ENCODE peak calls at places on chromosomes 2 and 18, in four cellular contexts. U, C, P and Z are unnamed samples.

GRCh38 chr2:6893876-6894482 is 16.4 kb downstream of the RSAD2 start:
- DNase-seq in U (no peak), C (no peak), P (no peak), Z (no peak)

GRCh38 chr2:54482725-54483124 is 26.6 kb downstream of the SPTBN1 start:
- DNase-seq in U (peak), C (peak), P (peak), Z (peak)

GRCh38 chr2:25567406-25567805 is 106.0 kb downstream of the DTNB start:
- DNase-seq in U (peak), C (no peak), P (no peak), Z (no peak)

GRCh38 chr2:79552653-79553052 is 39.8 kb downstream of the CTNNA2 start:
- DNase-seq in U (no peak), C (no peak), P (no peak), Z (no peak)

GRCh38 chr18:23853448-23854210 is 160.9 kb upstream of the TTC39C start:
- DNase-seq in U (peak), C (no peak), P (no peak), Z (no peak)

GRCh38 chr18:4017479-4017878 is 437.6 kb downstream of the DLGAP1 start:
- DNase-seq in U (peak), C (no peak), P (no peak), Z (no peak)

GRCh38 chr18:79524181-79525078 is 128.7 kb downstream of the NFATC1 start:
- DNase-seq in U (no peak), C (peak), P (no peak), Z (peak)

GRCh38 chr2:131105950-131106801 is 1.0 kb downstream of the PLEKHB2 start:
- DNase-seq in U (peak), C (peak), P (peak), Z (peak)

GRCh38 chr2:223696719-223697118 is 94.6 kb upstream of the SCG2 start:
- DNase-seq in U (peak), C (no peak), P (no peak), Z (no peak)

GRCh38 chr2:12284487-12284886 is 432.2 kb upstream of the TRIB2 start:
- DNase-seq in U (peak), C (no peak), P (no peak), Z (no peak)

GRCh38 chr2:8609357-8609804 is 72.5 kb upstream of the ID2 start:
- DNase-seq in U (no peak), C (no peak), P (no peak), Z (no peak)

GRCh38 chr2:216849987-216850386 is 9.9 kb downstream of the TNP1 start:
- DNase-seq in U (no peak), C (no peak), P (peak), Z (peak)

GRCh38 chr18:75297731-75298130 is 87.1 kb downstream of the TSHZ1 start:
- DNase-seq in U (no peak), C (no peak), P (no peak), Z (no peak)

GRCh38 chr2:71850306-71850801 is 297.3 kb downstream of the CYP26B1 start:
- DNase-seq in U (no peak), C (peak), P (no peak), Z (no peak)

GRCh38 chr2:190534310-190535118 is at the start of gene NEMP2:
- DNase-seq in U (peak), C (peak), P (peak), Z (peak)

GRCh38 chr18:58862851-58863538 is 1.7 kb upstream of the ZNF532 start:
- DNase-seq in U (peak), C (no peak), P (peak), Z (peak)

GRCh38 chr2:113977660-113978523 is 88.0 kb downstream of the ACTR3 start:
- DNase-seq in U (peak), C (no peak), P (no peak), Z (peak)

GRCh38 chr2:132559921-132560320 is 110.1 kb downstream of the LYPD1 start:
- DNase-seq in U (no peak), C (no peak), P (no peak), Z (no peak)

GRCh38 chr2:111898703-111899514 is 502 bp downstream of the MERTK start:
- DNase-seq in U (no peak), C (peak), P (no peak), Z (no peak)

GRCh38 chr18:12317664-12318333 is 9.8 kb downstream of the TUBB6 start:
- DNase-seq in U (peak), C (no peak), P (no peak), Z (no peak)

GRCh38 chr2:201259216-201259615 is 1.1 kb upstream of the CASP8 start:
- DNase-seq in U (no peak), C (no peak), P (no peak), Z (no peak)

GRCh38 chr2:145460151-145460550 is 940.2 kb upstream of the ZEB2 start:
- DNase-seq in U (peak), C (no peak), P (no peak), Z (no peak)

GRCh38 chr18:75088622-75089211 is 120.2 kb downstream of the PTGR3 start:
- DNase-seq in U (no peak), C (no peak), P (no peak), Z (no peak)

GRCh38 chr18:21912339-21913239 is 172.0 kb downstream of the MIB1 start:
- DNase-seq in U (no peak), C (no peak), P (no peak), Z (no peak)

GRCh38 chr2:100141906-100142305 is 484 bp downstream of the AFF3 start:
- DNase-seq in U (no peak), C (no peak), P (no peak), Z (no peak)

GRCh38 chr2:40431600-40431955 is 20.3 kb downstream of the SLC8A1 start:
- DNase-seq in U (peak), C (peak), P (no peak), Z (no peak)

GRCh38 chr2:46460991-46461715 is 18.2 kb upstream of the TMEM247 start:
- DNase-seq in U (peak), C (peak), P (peak), Z (peak)

GRCh38 chr2:189952536-189953109 is 109.9 kb downstream of the MSTN start:
- DNase-seq in U (no peak), C (no peak), P (no peak), Z (no peak)

GRCh38 chr2:18836436-18836835 is 247.1 kb upstream of the NT5C1B start:
- DNase-seq in U (no peak), C (no peak), P (no peak), Z (no peak)

GRCh38 chr2:222919841-222920609 is 59.2 kb downstream of the ACSL3 start:
- DNase-seq in U (peak), C (no peak), P (no peak), Z (no peak)

GRCh38 chr18:46843372-46843771 is 73.9 kb downstream of the PIAS2 start:
- DNase-seq in U (no peak), C (no peak), P (no peak), Z (no peak)

GRCh38 chr2:188600536-188601210 is 309.0 kb downstream of the GULP1 start:
- DNase-seq in U (peak), C (no peak), P (no peak), Z (no peak)

GRCh38 chr2:163659224-163659623 is 76.6 kb downstream of the FIGN start:
- DNase-seq in U (no peak), C (no peak), P (no peak), Z (no peak)

GRCh38 chr18:3211236-3211992 is 8.4 kb downstream of the MYOM1 start:
- DNase-seq in U (peak), C (no peak), P (no peak), Z (no peak)

GRCh38 chr2:95082479-95082878 is 39.1 kb downstream of the MRPS5 start:
- DNase-seq in U (no peak), C (no peak), P (no peak), Z (no peak)

GRCh38 chr18:79986726-79987125 is 1.6 kb downstream of the TXNL4A start:
- DNase-seq in U (no peak), C (no peak), P (no peak), Z (no peak)

GRCh38 chr18:55322176-55322735 is 265.7 kb downstream of the TCF4 start:
- DNase-seq in U (peak), C (peak), P (peak), Z (peak)

GRCh38 chr18:55324166-55324565 is 263.8 kb downstream of the TCF4 start:
- DNase-seq in U (no peak), C (no peak), P (no peak), Z (no peak)

GRCh38 chr18:55321268-55322175 is 266.5 kb downstream of the TCF4 start:
- DNase-seq in U (peak), C (peak), P (peak), Z (peak)

GRCh38 chr18:55320399-55321255 is 267.4 kb downstream of the TCF4 start:
- DNase-seq in U (peak), C (no peak), P (no peak), Z (no peak)

DNA sequence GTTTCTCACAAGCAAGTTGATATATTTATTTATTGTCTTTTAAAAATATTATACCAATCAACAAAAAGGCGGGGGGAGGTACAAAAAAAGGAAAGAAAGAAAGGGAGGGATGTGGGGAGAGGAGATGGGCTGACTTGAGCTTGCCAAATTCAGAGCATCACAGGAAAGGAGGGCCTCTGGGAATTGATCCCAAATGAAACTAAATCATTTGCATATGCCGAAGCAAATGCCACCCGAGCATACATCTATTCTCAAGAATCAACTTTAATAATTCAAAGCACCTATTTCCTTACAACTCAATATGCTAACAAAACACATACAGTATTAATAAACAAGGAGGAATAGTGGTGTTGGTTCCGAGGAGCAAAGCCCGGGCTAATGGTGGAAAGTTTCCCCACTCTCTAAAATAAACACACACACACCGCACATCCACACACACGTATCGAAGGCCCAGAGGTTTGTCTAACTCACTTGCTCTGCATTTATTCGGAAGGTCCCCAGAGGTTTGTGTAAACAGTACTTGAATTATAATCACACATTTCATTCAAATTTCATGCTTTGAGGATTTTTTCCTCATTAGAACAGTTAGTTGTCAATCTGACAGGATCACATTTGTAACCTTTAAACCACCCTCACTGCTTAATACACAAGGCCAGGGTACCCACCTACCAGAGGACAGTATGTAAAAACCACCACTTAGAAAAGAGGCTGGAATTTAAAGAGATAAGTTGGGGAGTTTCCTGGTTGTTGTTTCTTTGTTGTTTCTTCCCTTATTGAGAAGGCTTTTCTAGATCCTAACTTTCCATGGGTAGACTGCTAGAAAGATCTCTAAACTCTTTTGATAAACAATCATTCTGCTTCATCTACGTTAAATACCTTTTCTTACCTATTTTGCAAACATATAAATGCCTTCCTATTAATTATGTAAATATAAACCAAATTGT is 264.7 kb downstream of the TCF4 start:
- DNase-seq in U (peak), C (no peak), P (no peak), Z (peak)
- H3K4me3 ChIP-seq in U (peak), C (peak), P (no peak), Z (no peak)

GRCh38 chr2:197431858-197432257 is 3.0 kb downstream of the SF3B1 start:
- DNase-seq in U (no peak), C (no peak), P (no peak), Z (no peak)
- H3K4me3 ChIP-seq in U (no peak), C (no peak), P (no peak), Z (no peak)

GRCh38 chr2:177894546-177894945 is 178.0 kb downstream of the PDE11A start:
- DNase-seq in U (no peak), C (no peak), P (no peak), Z (no peak)

GRCh38 chr2:177896587-177896986 is 176.0 kb downstream of the PDE11A start:
- DNase-seq in U (no peak), C (no peak), P (no peak), Z (no peak)

GRCh38 chr2:177891533-177891932 is 181.0 kb downstream of the PDE11A start:
- DNase-seq in U (no peak), C (no peak), P (no peak), Z (no peak)

GRCh38 chr2:177897278-177897677 is 175.3 kb downstream of the PDE11A start:
- DNase-seq in U (no peak), C (no peak), P (no peak), Z (no peak)

GRCh38 chr2:177893880-177894279 is 178.7 kb downstream of the PDE11A start:
- DNase-seq in U (no peak), C (no peak), P (no peak), Z (no peak)
- H3K4me3 ChIP-seq in U (no peak), C (no peak), P (no peak), Z (no peak)

DNA sequence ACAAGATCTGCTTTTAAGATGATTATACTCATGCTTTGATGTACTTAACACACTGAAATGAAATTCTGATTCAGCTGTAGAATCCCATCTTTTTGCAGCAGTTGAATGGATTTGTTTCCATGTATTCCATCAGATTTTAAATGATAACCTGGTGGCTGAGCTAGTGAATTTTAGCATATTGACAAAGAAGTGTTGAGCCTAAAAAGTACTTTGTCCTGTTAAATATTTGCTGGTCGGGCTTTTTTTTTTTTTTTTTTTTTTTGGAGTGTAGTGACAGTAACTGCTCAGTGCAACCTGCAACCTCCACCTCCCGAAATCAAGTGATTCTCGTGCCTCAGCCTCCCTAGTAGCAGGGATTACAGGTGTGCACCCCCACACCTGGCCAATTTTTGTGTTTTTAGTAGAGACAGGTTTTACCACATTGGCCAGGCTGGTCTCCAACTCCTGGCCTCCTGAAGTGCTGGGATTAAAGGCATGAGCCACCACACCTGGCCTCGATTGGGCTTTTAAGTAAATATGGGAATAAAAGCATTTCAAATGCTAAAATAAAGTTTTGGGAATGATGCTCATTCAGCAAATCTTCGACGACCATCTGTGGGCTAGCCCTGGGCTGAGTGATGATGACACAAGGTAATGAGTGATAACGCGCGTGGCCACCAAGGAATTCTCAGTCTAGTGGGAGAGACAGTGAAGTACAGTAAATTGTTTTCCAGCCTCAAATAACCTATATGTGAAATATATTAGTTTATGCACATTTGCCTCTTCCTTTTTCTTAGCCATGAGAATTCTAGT is 2.2 kb downstream of the ELP2 start:
- DNase-seq in U (no peak), C (no peak), P (no peak), Z (no peak)
- H3K4me3 ChIP-seq in U (no peak), C (no peak), P (no peak), Z (no peak)

GRCh38 chr2:73203055-73203681 is 794 bp downstream of the NOTO start:
- DNase-seq in U (no peak), C (no peak), P (no peak), Z (no peak)
- H3K4me3 ChIP-seq in U (no peak), C (no peak), P (no peak), Z (no peak)

GRCh38 chr2:171521361-171522056 is 765 bp upstream of the CYBRD1 start:
- DNase-seq in U (no peak), C (no peak), P (no peak), Z (no peak)
- H3K4me3 ChIP-seq in U (peak), C (peak), P (no peak), Z (no peak)

GRCh38 chr2:68388772-68389171 is 23.7 kb downstream of the PLEK start:
- DNase-seq in U (no peak), C (no peak), P (no peak), Z (no peak)
- H3K4me3 ChIP-seq in U (no peak), C (no peak), P (no peak), Z (no peak)

DNA sequence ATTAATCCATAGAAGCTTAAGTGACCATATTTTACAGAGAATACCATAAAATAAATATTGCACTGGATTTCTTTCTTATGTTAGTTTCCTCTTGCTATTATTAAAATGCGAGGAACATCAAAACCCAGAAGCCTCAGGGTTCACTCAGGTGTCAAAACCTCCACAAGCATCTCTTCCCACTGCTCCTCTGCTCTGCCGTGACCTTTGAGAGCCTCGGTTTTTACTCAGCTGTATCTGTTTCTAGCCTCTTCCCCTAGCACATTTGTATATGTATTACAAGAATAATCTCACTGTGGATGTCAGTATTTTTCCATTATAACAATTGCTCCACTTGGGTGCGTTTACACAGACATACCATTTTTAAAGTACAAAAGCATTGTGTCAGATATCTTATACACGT is 126.0 kb downstream of the B3GNT2 start:
- DNase-seq in U (no peak), C (no peak), P (no peak), Z (no peak)
- H3K4me3 ChIP-seq in U (no peak), C (no peak), P (no peak), Z (no peak)

DNA sequence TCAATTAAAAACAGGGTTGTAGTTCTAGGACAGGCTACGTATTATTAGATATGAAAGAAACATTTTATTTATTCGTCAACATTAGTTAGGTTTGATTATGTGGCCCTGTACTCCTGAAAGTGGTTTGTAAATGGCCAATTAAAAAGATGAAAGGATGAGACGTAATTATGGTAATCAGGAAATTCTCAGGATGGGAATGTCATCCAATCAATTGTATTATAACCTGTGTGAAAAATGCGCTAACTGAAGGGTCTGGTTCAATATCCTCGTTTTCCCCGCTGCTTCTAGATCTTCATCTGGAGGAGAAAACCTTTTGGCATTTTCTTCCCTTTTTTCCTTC is 5.6 kb upstream of the C18orf32 start:
- DNase-seq in U (no peak), C (no peak), P (no peak), Z (no peak)
- H3K4me3 ChIP-seq in U (no peak), C (no peak), P (no peak), Z (no peak)